ENCODE peak calls at places on chromosome 22, in five cellular contexts. One of them, this sample, is unnamed.

GRCh38 chr22:44180706-44181032 is at the start of gene PARVG:
- DNase-seq in AG04450: no peak
- DNase-seq in fibroblast of the aortic adventitia: no peak
- DNase-seq in CD4-positive, alpha-beta T cell: peak
- DNase-seq in cardiac fibroblast: no peak
- DNase-seq in this sample: peak

GRCh38 chr22:31995046-31995445 is 48.0 kb upstream of the SLC5A1 start:
- DNase-seq in AG04450: no peak
- DNase-seq in fibroblast of the aortic adventitia: no peak
- DNase-seq in CD4-positive, alpha-beta T cell: no peak
- DNase-seq in cardiac fibroblast: no peak
- DNase-seq in this sample: no peak

GRCh38 chr22:43754176-43754575 is 57.9 kb downstream of the EFCAB6 start:
- DNase-seq in AG04450: no peak
- DNase-seq in fibroblast of the aortic adventitia: no peak
- DNase-seq in CD4-positive, alpha-beta T cell: no peak
- DNase-seq in cardiac fibroblast: no peak
- DNase-seq in this sample: no peak

GRCh38 chr22:20865869-20866445 is 7.2 kb downstream of the SNAP29 start:
- DNase-seq in AG04450: no peak
- DNase-seq in fibroblast of the aortic adventitia: peak
- DNase-seq in CD4-positive, alpha-beta T cell: no peak
- DNase-seq in cardiac fibroblast: no peak
- DNase-seq in this sample: no peak

GRCh38 chr22:35582861-35583670 is 34.1 kb downstream of the MB start:
- DNase-seq in AG04450: no peak
- DNase-seq in fibroblast of the aortic adventitia: peak
- DNase-seq in CD4-positive, alpha-beta T cell: peak
- DNase-seq in cardiac fibroblast: peak
- DNase-seq in this sample: peak

GRCh38 chr22:44455963-44456358 is 42.1 kb downstream of the RTL6 start:
- DNase-seq in AG04450: no peak
- DNase-seq in fibroblast of the aortic adventitia: no peak
- DNase-seq in CD4-positive, alpha-beta T cell: no peak
- DNase-seq in cardiac fibroblast: no peak
- DNase-seq in this sample: no peak

GRCh38 chr22:44389181-44389580 is 76.4 kb upstream of the SHISAL1 start:
- DNase-seq in AG04450: no peak
- DNase-seq in fibroblast of the aortic adventitia: no peak
- DNase-seq in CD4-positive, alpha-beta T cell: no peak
- DNase-seq in cardiac fibroblast: no peak
- DNase-seq in this sample: no peak

GRCh38 chr22:43128928-43129424 is 14.2 kb downstream of the MCAT start:
- DNase-seq in AG04450: no peak
- DNase-seq in fibroblast of the aortic adventitia: no peak
- DNase-seq in CD4-positive, alpha-beta T cell: no peak
- DNase-seq in cardiac fibroblast: no peak
- DNase-seq in this sample: no peak

GRCh38 chr22:20825624-20826023 is 33.0 kb downstream of the PI4KA start:
- DNase-seq in AG04450: no peak
- DNase-seq in fibroblast of the aortic adventitia: no peak
- DNase-seq in CD4-positive, alpha-beta T cell: no peak
- DNase-seq in cardiac fibroblast: no peak
- DNase-seq in this sample: no peak

GRCh38 chr22:26485013-26485412 is 1.3 kb downstream of the SRRD start:
- DNase-seq in AG04450: no peak
- DNase-seq in fibroblast of the aortic adventitia: no peak
- DNase-seq in CD4-positive, alpha-beta T cell: no peak
- DNase-seq in cardiac fibroblast: no peak
- DNase-seq in this sample: no peak

GRCh38 chr22:49157529-49158339 is 669.9 kb downstream of the BRD1 start:
- DNase-seq in AG04450: no peak
- DNase-seq in fibroblast of the aortic adventitia: no peak
- DNase-seq in CD4-positive, alpha-beta T cell: no peak
- DNase-seq in cardiac fibroblast: no peak
- DNase-seq in this sample: no peak

GRCh38 chr22:30485362-30485988 is 13.7 kb upstream of the SEC14L3 start:
- DNase-seq in AG04450: peak
- DNase-seq in fibroblast of the aortic adventitia: peak
- DNase-seq in CD4-positive, alpha-beta T cell: peak
- DNase-seq in cardiac fibroblast: peak
- DNase-seq in this sample: no peak

GRCh38 chr22:44638966-44639739 is 62.9 kb upstream of the PRR5 start:
- DNase-seq in AG04450: no peak
- DNase-seq in fibroblast of the aortic adventitia: peak
- DNase-seq in CD4-positive, alpha-beta T cell: no peak
- DNase-seq in cardiac fibroblast: no peak
- DNase-seq in this sample: no peak

GRCh38 chr22:26322179-26322905 is 106.7 kb upstream of the ASPHD2 start:
- DNase-seq in AG04450: peak
- DNase-seq in fibroblast of the aortic adventitia: peak
- DNase-seq in CD4-positive, alpha-beta T cell: no peak
- DNase-seq in cardiac fibroblast: peak
- DNase-seq in this sample: no peak

GRCh38 chr22:43446037-43446803 is 34.4 kb downstream of the MPPED1 start:
- DNase-seq in AG04450: no peak
- DNase-seq in fibroblast of the aortic adventitia: no peak
- DNase-seq in CD4-positive, alpha-beta T cell: no peak
- DNase-seq in cardiac fibroblast: no peak
- DNase-seq in this sample: no peak

GRCh38 chr22:25197335-25197734 is 2.3 kb upstream of the CRYBB3 start:
- DNase-seq in AG04450: no peak
- DNase-seq in fibroblast of the aortic adventitia: no peak
- DNase-seq in CD4-positive, alpha-beta T cell: no peak
- DNase-seq in cardiac fibroblast: no peak
- DNase-seq in this sample: no peak

GRCh38 chr22:38860291-38861169 is 11.5 kb downstream of the CBX6 start:
- DNase-seq in AG04450: no peak
- DNase-seq in fibroblast of the aortic adventitia: no peak
- DNase-seq in CD4-positive, alpha-beta T cell: no peak
- DNase-seq in cardiac fibroblast: no peak
- DNase-seq in this sample: no peak

GRCh38 chr22:31882971-31883370 is 61.4 kb upstream of the YWHAH start:
- DNase-seq in AG04450: no peak
- DNase-seq in fibroblast of the aortic adventitia: no peak
- DNase-seq in CD4-positive, alpha-beta T cell: no peak
- DNase-seq in cardiac fibroblast: no peak
- DNase-seq in this sample: no peak

GRCh38 chr22:29190915-29191314 is 14.8 kb upstream of the EMID1 start:
- DNase-seq in AG04450: no peak
- DNase-seq in fibroblast of the aortic adventitia: no peak
- DNase-seq in CD4-positive, alpha-beta T cell: no peak
- DNase-seq in cardiac fibroblast: no peak
- DNase-seq in this sample: no peak

GRCh38 chr22:25759825-25760231 is 17.8 kb downstream of the MYO18B start:
- DNase-seq in AG04450: peak
- DNase-seq in fibroblast of the aortic adventitia: peak
- DNase-seq in CD4-positive, alpha-beta T cell: no peak
- DNase-seq in cardiac fibroblast: peak
- DNase-seq in this sample: no peak

GRCh38 chr22:25496396-25497064 is 67.9 kb upstream of the GRK3 start:
- DNase-seq in AG04450: no peak
- DNase-seq in fibroblast of the aortic adventitia: no peak
- DNase-seq in CD4-positive, alpha-beta T cell: no peak
- DNase-seq in cardiac fibroblast: no peak
- DNase-seq in this sample: no peak

GRCh38 chr22:39309364-39309861 is 10.0 kb downstream of the RPL3 start:
- DNase-seq in AG04450: no peak
- DNase-seq in fibroblast of the aortic adventitia: no peak
- DNase-seq in CD4-positive, alpha-beta T cell: no peak
- DNase-seq in cardiac fibroblast: no peak
- DNase-seq in this sample: no peak

GRCh38 chr22:26550498-26551033 is 38.3 kb upstream of the TFIP11 start:
- DNase-seq in AG04450: peak
- DNase-seq in fibroblast of the aortic adventitia: peak
- DNase-seq in CD4-positive, alpha-beta T cell: no peak
- DNase-seq in cardiac fibroblast: peak
- DNase-seq in this sample: no peak

GRCh38 chr22:40178417-40179409 is 988 bp downstream of the TNRC6B start:
- DNase-seq in AG04450: no peak
- DNase-seq in fibroblast of the aortic adventitia: peak
- DNase-seq in CD4-positive, alpha-beta T cell: peak
- DNase-seq in cardiac fibroblast: peak
- DNase-seq in this sample: no peak

GRCh38 chr22:44411226-44412135 is 86.6 kb downstream of the RTL6 start:
- DNase-seq in AG04450: no peak
- DNase-seq in fibroblast of the aortic adventitia: no peak
- DNase-seq in CD4-positive, alpha-beta T cell: no peak
- DNase-seq in cardiac fibroblast: peak
- DNase-seq in this sample: no peak

GRCh38 chr22:44876921-44877320 is 124.5 kb downstream of the ARHGAP8 start:
- DNase-seq in AG04450: no peak
- DNase-seq in fibroblast of the aortic adventitia: no peak
- DNase-seq in CD4-positive, alpha-beta T cell: no peak
- DNase-seq in cardiac fibroblast: no peak
- DNase-seq in this sample: no peak

GRCh38 chr22:44473580-44473979 is 24.5 kb downstream of the RTL6 start:
- DNase-seq in AG04450: no peak
- DNase-seq in fibroblast of the aortic adventitia: no peak
- DNase-seq in CD4-positive, alpha-beta T cell: no peak
- DNase-seq in cardiac fibroblast: no peak
- DNase-seq in this sample: no peak

GRCh38 chr22:41043727-41044126 is 48.7 kb upstream of the EP300 start:
- DNase-seq in AG04450: no peak
- DNase-seq in fibroblast of the aortic adventitia: no peak
- DNase-seq in CD4-positive, alpha-beta T cell: no peak
- DNase-seq in cardiac fibroblast: no peak
- DNase-seq in this sample: no peak

GRCh38 chr22:31229402-31230140 is 17.5 kb downstream of the LIMK2 start:
- DNase-seq in AG04450: no peak
- DNase-seq in fibroblast of the aortic adventitia: peak
- DNase-seq in CD4-positive, alpha-beta T cell: no peak
- DNase-seq in cardiac fibroblast: peak
- DNase-seq in this sample: no peak

GRCh38 chr22:27226666-27227065 is 569.3 kb downstream of the MIAT start:
- DNase-seq in AG04450: no peak
- DNase-seq in fibroblast of the aortic adventitia: no peak
- DNase-seq in CD4-positive, alpha-beta T cell: no peak
- DNase-seq in cardiac fibroblast: no peak
- DNase-seq in this sample: no peak

GRCh38 chr22:29265306-29265705 is 2.5 kb downstream of the RHBDD3 start:
- DNase-seq in AG04450: no peak
- DNase-seq in fibroblast of the aortic adventitia: no peak
- DNase-seq in CD4-positive, alpha-beta T cell: no peak
- DNase-seq in cardiac fibroblast: no peak
- DNase-seq in this sample: no peak

GRCh38 chr22:44496844-44497217 is 1.2 kb downstream of the RTL6 start:
- DNase-seq in AG04450: no peak
- DNase-seq in fibroblast of the aortic adventitia: no peak
- DNase-seq in CD4-positive, alpha-beta T cell: no peak
- DNase-seq in cardiac fibroblast: no peak
- DNase-seq in this sample: no peak

GRCh38 chr22:50267591-50268390 is 2.4 kb downstream of the MAPK11 start:
- DNase-seq in AG04450: no peak
- DNase-seq in fibroblast of the aortic adventitia: peak
- DNase-seq in CD4-positive, alpha-beta T cell: peak
- DNase-seq in cardiac fibroblast: peak
- DNase-seq in this sample: no peak
- TF ChIP-seq CTCF in AG04450: peak
- TF ChIP-seq CTCF in fibroblast of the aortic adventitia: peak
- TF ChIP-seq CTCF in CD4-positive, alpha-beta T cell: no peak
- TF ChIP-seq CTCF in cardiac fibroblast: peak
- TF ChIP-seq CTCF in this sample: peak

DNA sequence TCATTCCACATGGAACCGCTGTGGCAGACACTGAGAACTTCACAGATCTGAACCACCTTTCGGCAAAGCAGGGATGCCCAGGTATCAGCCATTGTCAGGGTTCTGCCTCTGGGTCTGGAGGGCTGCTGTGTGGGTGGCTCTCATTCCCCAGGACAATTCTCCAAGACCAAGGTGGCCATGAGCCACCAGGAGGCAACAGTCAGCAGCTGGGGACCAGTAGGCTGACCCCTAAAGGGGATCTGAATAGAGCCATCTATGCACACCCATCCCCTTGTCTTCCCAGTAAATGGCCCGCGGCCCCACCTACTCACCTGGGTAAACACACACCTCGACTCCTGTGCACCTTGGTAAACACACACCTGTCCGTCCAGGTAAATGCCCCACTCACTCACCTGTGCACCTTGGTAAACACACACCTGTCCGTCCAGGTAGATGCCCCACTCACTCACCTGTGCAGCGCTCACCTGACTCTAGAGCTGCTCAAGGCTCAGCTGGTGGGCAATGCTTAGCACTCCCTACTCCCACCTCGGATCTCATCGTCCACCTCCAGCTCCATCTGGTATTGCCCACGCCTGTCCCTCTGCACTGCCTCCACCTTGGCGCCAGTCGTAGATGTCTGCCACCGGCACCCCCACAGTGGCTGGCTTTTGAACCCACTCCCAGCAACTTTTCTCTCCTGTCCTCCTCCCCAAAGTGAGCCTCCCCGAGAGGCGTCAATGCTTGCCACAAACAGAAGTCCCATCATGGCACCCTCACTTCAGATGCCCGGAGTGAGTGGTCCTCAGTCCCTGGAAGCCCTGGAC is 10.2 kb downstream of the SLC25A1 start:
- DNase-seq in AG04450: no peak
- DNase-seq in fibroblast of the aortic adventitia: no peak
- DNase-seq in CD4-positive, alpha-beta T cell: no peak
- DNase-seq in cardiac fibroblast: no peak
- DNase-seq in this sample: no peak
- TF ChIP-seq CTCF in AG04450: no peak
- TF ChIP-seq CTCF in fibroblast of the aortic adventitia: no peak
- TF ChIP-seq CTCF in CD4-positive, alpha-beta T cell: no peak
- TF ChIP-seq CTCF in cardiac fibroblast: no peak
- TF ChIP-seq CTCF in this sample: no peak

DNA sequence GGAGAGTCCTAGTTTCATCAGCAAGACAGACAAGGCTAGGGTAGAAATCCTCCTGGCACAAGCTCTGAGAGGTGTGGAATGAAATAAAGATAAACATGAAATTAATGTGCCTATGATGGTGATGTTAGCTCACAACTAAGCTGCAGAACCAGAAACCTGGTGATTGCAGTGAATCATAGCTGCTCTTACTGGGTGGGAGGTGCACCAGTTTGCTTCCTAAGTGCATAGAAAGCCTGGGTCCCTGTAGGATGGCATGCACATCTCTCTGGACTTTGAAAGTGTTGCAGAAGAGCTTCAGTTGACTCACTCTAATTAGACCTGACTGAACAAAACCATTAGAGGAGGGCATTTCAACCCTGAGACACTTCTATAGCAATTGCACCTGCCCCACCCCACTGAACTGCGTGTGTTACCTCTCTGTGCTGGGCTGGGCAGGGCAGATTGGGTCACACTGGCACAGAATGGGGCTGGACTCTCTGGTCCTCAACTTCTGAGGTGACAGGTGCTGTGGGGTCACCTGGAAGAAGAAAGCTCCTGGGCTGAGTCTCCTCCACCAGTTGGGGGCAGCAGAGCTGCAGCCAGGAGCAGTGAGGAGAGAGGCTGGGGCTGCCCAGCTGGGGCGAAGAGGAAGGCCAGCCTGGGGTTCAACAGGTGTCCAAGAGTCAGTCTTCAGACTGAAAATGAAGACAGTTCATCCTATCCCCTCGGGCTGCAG is 57.9 kb downstream of the GGTLC2 start:
- DNase-seq in AG04450: no peak
- DNase-seq in fibroblast of the aortic adventitia: no peak
- DNase-seq in CD4-positive, alpha-beta T cell: no peak
- DNase-seq in cardiac fibroblast: peak
- DNase-seq in this sample: no peak
- TF ChIP-seq CTCF in AG04450: peak
- TF ChIP-seq CTCF in fibroblast of the aortic adventitia: peak
- TF ChIP-seq CTCF in CD4-positive, alpha-beta T cell: no peak
- TF ChIP-seq CTCF in cardiac fibroblast: peak
- TF ChIP-seq CTCF in this sample: peak

GRCh38 chr22:42114721-42115120 is 15.9 kb downstream of the CYP2D6 start:
- DNase-seq in AG04450: no peak
- DNase-seq in fibroblast of the aortic adventitia: peak
- DNase-seq in CD4-positive, alpha-beta T cell: no peak
- DNase-seq in cardiac fibroblast: peak
- DNase-seq in this sample: no peak
- TF ChIP-seq CTCF in AG04450: peak
- TF ChIP-seq CTCF in fibroblast of the aortic adventitia: peak
- TF ChIP-seq CTCF in CD4-positive, alpha-beta T cell: no peak
- TF ChIP-seq CTCF in cardiac fibroblast: peak
- TF ChIP-seq CTCF in this sample: peak

This sample was measured in GM12864.